ENCODE peak calls at places on chromosomes 11 and 22, in five cellular contexts. J is posterior cingulate gyrus, L is fibroblast of the conjunctiva, E is ELR, B is fibroblast of pulmonary artery. V is an unnamed sample.

GRCh38 chr11:35012467-35013191 is 96.2 kb downstream of the PDHX start:
- DNase-seq in J (no peak), L (no peak), E (no peak), B (no peak), V (no peak)

GRCh38 chr22:27252282-27253049 is 549.1 kb downstream of the MN1 start:
- DNase-seq in J (no peak), L (peak), E (peak), B (peak), V (no peak)

GRCh38 chr11:83284501-83285051 is 1.6 kb downstream of the CCDC90B start:
- DNase-seq in J (no peak), L (no peak), E (no peak), B (no peak), V (no peak)

GRCh38 chr11:68583047-68583446 is 101.3 kb upstream of the GAL start:
- DNase-seq in J (no peak), L (peak), E (peak), B (peak), V (no peak)

GRCh38 chr11:121889931-121890330 is 226.1 kb downstream of the BLID start:
- DNase-seq in J (no peak), L (no peak), E (peak), B (peak), V (no peak)

GRCh38 chr22:22123960-22124278 is 120.7 kb upstream of the VPREB1 start:
- DNase-seq in J (no peak), L (no peak), E (no peak), B (no peak), V (no peak)

GRCh38 chr11:130782361-130783221 is 133.7 kb downstream of the SNX19 start:
- DNase-seq in J (no peak), L (peak), E (peak), B (peak), V (no peak)

GRCh38 chr11:64250875-64251721 is at the start of gene PLCB3:
- DNase-seq in J (peak), L (no peak), E (peak), B (no peak), V (no peak)

GRCh38 chr11:116510166-116510565 is 262.6 kb downstream of the BUD13 start:
- DNase-seq in J (no peak), L (no peak), E (no peak), B (no peak), V (no peak)

GRCh38 chr22:38127869-38128268 is 17.4 kb upstream of the BAIAP2L2 start:
- DNase-seq in J (no peak), L (no peak), E (no peak), B (no peak), V (no peak)

GRCh38 chr11:70105755-70106571 is 27.8 kb downstream of the ANO1 start:
- DNase-seq in J (peak), L (no peak), E (no peak), B (no peak), V (no peak)

GRCh38 chr22:25976346-25976745 is 192.9 kb upstream of the SEZ6L start:
- DNase-seq in J (no peak), L (no peak), E (no peak), B (no peak), V (no peak)

GRCh38 chr11:125675196-125675595 is 5.5 kb downstream of the ACRV1 start:
- DNase-seq in J (no peak), L (no peak), E (peak), B (no peak), V (no peak)

GRCh38 chr11:19311306-19312030 is 70.7 kb upstream of the E2F8 start:
- DNase-seq in J (peak), L (peak), E (peak), B (peak), V (peak)

GRCh38 chr11:120184946-120185677 is 25.7 kb upstream of the OAF start:
- DNase-seq in J (no peak), L (no peak), E (peak), B (peak), V (peak)

GRCh38 chr22:44396727-44397722 is 84.3 kb upstream of the SHISAL1 start:
- DNase-seq in J (peak), L (no peak), E (no peak), B (no peak), V (no peak)

GRCh38 chr11:62832346-62833234 is at the start of gene TEX54:
- DNase-seq in J (no peak), L (no peak), E (peak), B (no peak), V (no peak)